ENCODE peak calls at places on chromosomes 3 and 15, in nine cellular contexts. M is COLO829; E is omental fat pad; I is activated gamma-delta T cell treated with Interleukin-2 at 50 U/mL for 16 hours; X is posterior vena cava; J is hippocampal formation; V is stimulated activated CD4-positive, alpha-beta T cell treated with anti-CD3 and anti-CD28 coated beads, Interleukin-4, amount 100 ng/mL, for 48 hours; D is EH; R is activated naive CD8-positive, alpha-beta T cell treated with anti-CD3 and anti-CD28 coated beads, Interleukin-2, amount 50 U/mL, for 24 hours. O is an unnamed sample.

GRCh38 chr15:40069178-40070165 is 30.5 kb upstream of the SRP14 start:
- DNase-seq in J (peak), I (no peak), R (no peak), X (peak), D (peak), V (no peak), E (no peak), M (peak), O (no peak)

GRCh38 chr3:156522673-156523072 is 32.2 kb downstream of the SSR3 start:
- DNase-seq in J (no peak), M (no peak), D (no peak), R (no peak), X (no peak), V (no peak), I (no peak), E (no peak), O (no peak)

GRCh38 chr3:37556789-37557301 is 304.8 kb upstream of the CTDSPL start:
- DNase-seq in I (no peak), D (no peak), X (no peak), E (no peak), M (no peak), V (no peak), R (no peak), J (no peak), O (no peak)

GRCh38 chr3:27720899-27721716 is 1.0 kb downstream of the EOMES start:
- DNase-seq in M (no peak), V (no peak), D (no peak), J (no peak), E (no peak), I (no peak), R (no peak), X (no peak), O (no peak)

GRCh38 chr15:59111267-59111666 is 6.3 kb downstream of the CCNB2 start:
- DNase-seq in E (no peak), X (no peak), D (no peak), V (no peak), I (no peak), R (no peak), M (no peak), J (no peak), O (no peak)

GRCh38 chr15:80838012-80838411 is 58.8 kb downstream of the CEMIP start:
- DNase-seq in V (no peak), M (no peak), I (no peak), R (no peak), J (no peak), X (no peak), D (no peak), E (no peak), O (no peak)

GRCh38 chr3:120678984-120679383 is 3.1 kb downstream of the HGD start:
- DNase-seq in M (no peak), J (no peak), X (no peak), E (no peak), I (no peak), V (no peak), D (no peak), R (no peak), O (no peak)

GRCh38 chr3:15439476-15439875 is 12.1 kb downstream of the EAF1 start:
- DNase-seq in R (no peak), M (no peak), D (peak), X (no peak), V (no peak), I (no peak), E (no peak), J (no peak), O (peak)

GRCh38 chr15:94079459-94079858 is 151.9 kb upstream of the MCTP2 start:
- DNase-seq in D (no peak), X (no peak), J (no peak), E (no peak), M (no peak), V (no peak), I (no peak), R (no peak), O (no peak)

GRCh38 chr15:67836477-67836876 is 3.4 kb downstream of the RNU6-1 start:
- DNase-seq in V (no peak), R (peak), I (peak), D (peak), M (peak), X (peak), J (no peak), E (no peak), O (peak)

GRCh38 chr3:196238612-196239190 is 22.4 kb downstream of the SLC51A start:
- DNase-seq in X (no peak), M (no peak), D (peak), R (no peak), J (no peak), I (no peak), V (no peak), E (no peak), O (no peak)

O was measured in HFFc6.